ENCODE peak calls at places on chromosomes 16 and 17, in ten cellular contexts. One of them, this sample, is unnamed.

GRCh38 chr16:69260019-69260418 is 51.1 kb upstream of the VPS4A start:
- DNase-seq in hepatocyte: no peak
- DNase-seq in spleen: no peak
- DNase-seq in upper lobe of left lung: no peak
- DNase-seq in B cell: no peak
- DNase-seq in fibroblast of pulmonary artery: no peak
- DNase-seq in CD8-positive, alpha-beta T cell: no peak
- DNase-seq in type B pancreatic cell: no peak
- DNase-seq in cardiac muscle cell: no peak
- DNase-seq in lung: no peak
- DNase-seq in this sample: no peak

GRCh38 chr17:71966459-71967313 is 154.1 kb upstream of the SOX9 start:
- DNase-seq in hepatocyte: no peak
- DNase-seq in spleen: no peak
- DNase-seq in upper lobe of left lung: no peak
- DNase-seq in B cell: no peak
- DNase-seq in fibroblast of pulmonary artery: no peak
- DNase-seq in CD8-positive, alpha-beta T cell: no peak
- DNase-seq in type B pancreatic cell: no peak
- DNase-seq in cardiac muscle cell: no peak
- DNase-seq in lung: no peak
- DNase-seq in this sample: no peak

GRCh38 chr17:78184311-78184710 is 2.5 kb downstream of the TK1 start:
- DNase-seq in hepatocyte: no peak
- DNase-seq in spleen: no peak
- DNase-seq in upper lobe of left lung: no peak
- DNase-seq in B cell: no peak
- DNase-seq in fibroblast of pulmonary artery: no peak
- DNase-seq in CD8-positive, alpha-beta T cell: no peak
- DNase-seq in type B pancreatic cell: no peak
- DNase-seq in cardiac muscle cell: no peak
- DNase-seq in lung: no peak
- DNase-seq in this sample: no peak

GRCh38 chr17:1003972-1004768 is 7.2 kb downstream of the TIMM22 start:
- DNase-seq in hepatocyte: no peak
- DNase-seq in spleen: peak; percentile 72
- DNase-seq in upper lobe of left lung: no peak
- DNase-seq in B cell: no peak
- DNase-seq in fibroblast of pulmonary artery: no peak
- DNase-seq in CD8-positive, alpha-beta T cell: no peak
- DNase-seq in type B pancreatic cell: no peak
- DNase-seq in cardiac muscle cell: no peak
- DNase-seq in lung: no peak
- DNase-seq in this sample: no peak

GRCh38 chr16:12881771-12882170 is 19.6 kb upstream of the SHISA9 start:
- DNase-seq in hepatocyte: no peak
- DNase-seq in spleen: no peak
- DNase-seq in upper lobe of left lung: no peak
- DNase-seq in B cell: no peak
- DNase-seq in fibroblast of pulmonary artery: no peak
- DNase-seq in CD8-positive, alpha-beta T cell: no peak
- DNase-seq in type B pancreatic cell: no peak
- DNase-seq in cardiac muscle cell: no peak
- DNase-seq in lung: no peak
- DNase-seq in this sample: no peak

GRCh38 chr17:82126479-82127314 is 28.7 kb upstream of the FASN start:
- DNase-seq in hepatocyte: no peak
- DNase-seq in spleen: no peak
- DNase-seq in upper lobe of left lung: no peak
- DNase-seq in B cell: no peak
- DNase-seq in fibroblast of pulmonary artery: no peak
- DNase-seq in CD8-positive, alpha-beta T cell: peak; percentile 84
- DNase-seq in type B pancreatic cell: no peak
- DNase-seq in cardiac muscle cell: no peak
- DNase-seq in lung: no peak
- DNase-seq in this sample: no peak

GRCh38 chr17:11869680-11870394 is 127.4 kb downstream of the ZNF18 start:
- DNase-seq in hepatocyte: no peak
- DNase-seq in spleen: no peak
- DNase-seq in upper lobe of left lung: no peak
- DNase-seq in B cell: no peak
- DNase-seq in fibroblast of pulmonary artery: no peak
- DNase-seq in CD8-positive, alpha-beta T cell: no peak
- DNase-seq in type B pancreatic cell: no peak
- DNase-seq in cardiac muscle cell: no peak
- DNase-seq in lung: no peak
- DNase-seq in this sample: no peak

GRCh38 chr16:72808754-72809153 is 239.2 kb downstream of the ZFHX3 start:
- DNase-seq in hepatocyte: no peak
- DNase-seq in spleen: no peak
- DNase-seq in upper lobe of left lung: no peak
- DNase-seq in B cell: no peak
- DNase-seq in fibroblast of pulmonary artery: no peak
- DNase-seq in CD8-positive, alpha-beta T cell: no peak
- DNase-seq in type B pancreatic cell: no peak
- DNase-seq in cardiac muscle cell: no peak
- DNase-seq in lung: no peak
- DNase-seq in this sample: no peak

GRCh38 chr16:72995151-72995881 is 52.6 kb downstream of the ZFHX3 start:
- DNase-seq in hepatocyte: no peak
- DNase-seq in spleen: no peak
- DNase-seq in upper lobe of left lung: no peak
- DNase-seq in B cell: peak; percentile 5
- DNase-seq in fibroblast of pulmonary artery: no peak
- DNase-seq in CD8-positive, alpha-beta T cell: no peak
- DNase-seq in type B pancreatic cell: no peak
- DNase-seq in cardiac muscle cell: no peak
- DNase-seq in lung: no peak
- DNase-seq in this sample: peak; percentile 51

GRCh38 chr17:67200727-67201301 is 44.2 kb downstream of the HELZ start:
- DNase-seq in hepatocyte: no peak
- DNase-seq in spleen: no peak
- DNase-seq in upper lobe of left lung: no peak
- DNase-seq in B cell: no peak
- DNase-seq in fibroblast of pulmonary artery: peak; percentile 23
- DNase-seq in CD8-positive, alpha-beta T cell: no peak
- DNase-seq in type B pancreatic cell: no peak
- DNase-seq in cardiac muscle cell: no peak
- DNase-seq in lung: no peak
- DNase-seq in this sample: no peak

GRCh38 chr17:82687375-82687861 is 11.1 kb downstream of the RAB40B start:
- DNase-seq in hepatocyte: no peak
- DNase-seq in spleen: no peak
- DNase-seq in upper lobe of left lung: peak; percentile 21
- DNase-seq in B cell: no peak
- DNase-seq in fibroblast of pulmonary artery: no peak
- DNase-seq in CD8-positive, alpha-beta T cell: no peak
- DNase-seq in type B pancreatic cell: no peak
- DNase-seq in cardiac muscle cell: no peak
- DNase-seq in lung: no peak
- DNase-seq in this sample: no peak

GRCh38 chr16:48091077-48091476 is 64.7 kb downstream of the ABCC12 start:
- DNase-seq in hepatocyte: no peak
- DNase-seq in spleen: no peak
- DNase-seq in upper lobe of left lung: no peak
- DNase-seq in B cell: no peak
- DNase-seq in fibroblast of pulmonary artery: no peak
- DNase-seq in CD8-positive, alpha-beta T cell: no peak
- DNase-seq in type B pancreatic cell: no peak
- DNase-seq in cardiac muscle cell: no peak
- DNase-seq in lung: no peak
- DNase-seq in this sample: no peak

GRCh38 chr16:70801611-70802010 is 653 bp upstream of the VAC14 start:
- DNase-seq in hepatocyte: no peak
- DNase-seq in spleen: no peak
- DNase-seq in upper lobe of left lung: no peak
- DNase-seq in B cell: no peak
- DNase-seq in fibroblast of pulmonary artery: no peak
- DNase-seq in CD8-positive, alpha-beta T cell: peak; percentile 6
- DNase-seq in type B pancreatic cell: no peak
- DNase-seq in cardiac muscle cell: no peak
- DNase-seq in lung: no peak
- DNase-seq in this sample: no peak

GRCh38 chr16:86664518-86665318 is 86.4 kb downstream of the FOXL1 start:
- DNase-seq in hepatocyte: peak; percentile 80
- DNase-seq in spleen: no peak
- DNase-seq in upper lobe of left lung: no peak
- DNase-seq in B cell: no peak
- DNase-seq in fibroblast of pulmonary artery: peak; percentile 94
- DNase-seq in CD8-positive, alpha-beta T cell: peak; percentile 27
- DNase-seq in type B pancreatic cell: no peak
- DNase-seq in cardiac muscle cell: no peak
- DNase-seq in lung: no peak
- DNase-seq in this sample: no peak

GRCh38 chr16:35598696-35599332 is 2139.4 kb downstream of the TP53TG3F start:
- DNase-seq in hepatocyte: no peak
- DNase-seq in spleen: no peak
- DNase-seq in upper lobe of left lung: no peak
- DNase-seq in B cell: no peak
- DNase-seq in fibroblast of pulmonary artery: no peak
- DNase-seq in CD8-positive, alpha-beta T cell: no peak
- DNase-seq in type B pancreatic cell: no peak
- DNase-seq in cardiac muscle cell: no peak
- DNase-seq in lung: no peak
- DNase-seq in this sample: no peak

GRCh38 chr17:18184143-18185007 is 747 bp downstream of the ALKBH5 start:
- DNase-seq in hepatocyte: peak; percentile 67
- DNase-seq in spleen: peak; percentile 92
- DNase-seq in upper lobe of left lung: peak; percentile 65
- DNase-seq in B cell: peak; percentile 82
- DNase-seq in fibroblast of pulmonary artery: peak; percentile 33
- DNase-seq in CD8-positive, alpha-beta T cell: peak; percentile 70
- DNase-seq in type B pancreatic cell: no peak
- DNase-seq in cardiac muscle cell: peak; percentile 62
- DNase-seq in lung: peak; percentile 51
- DNase-seq in this sample: peak; percentile 26

GRCh38 chr17:36779550-36779949 is 157.7 kb upstream of the LHX1 start:
- DNase-seq in hepatocyte: no peak
- DNase-seq in spleen: no peak
- DNase-seq in upper lobe of left lung: no peak
- DNase-seq in B cell: no peak
- DNase-seq in fibroblast of pulmonary artery: no peak
- DNase-seq in CD8-positive, alpha-beta T cell: no peak
- DNase-seq in type B pancreatic cell: no peak
- DNase-seq in cardiac muscle cell: no peak
- DNase-seq in lung: no peak
- DNase-seq in this sample: no peak

DNA sequence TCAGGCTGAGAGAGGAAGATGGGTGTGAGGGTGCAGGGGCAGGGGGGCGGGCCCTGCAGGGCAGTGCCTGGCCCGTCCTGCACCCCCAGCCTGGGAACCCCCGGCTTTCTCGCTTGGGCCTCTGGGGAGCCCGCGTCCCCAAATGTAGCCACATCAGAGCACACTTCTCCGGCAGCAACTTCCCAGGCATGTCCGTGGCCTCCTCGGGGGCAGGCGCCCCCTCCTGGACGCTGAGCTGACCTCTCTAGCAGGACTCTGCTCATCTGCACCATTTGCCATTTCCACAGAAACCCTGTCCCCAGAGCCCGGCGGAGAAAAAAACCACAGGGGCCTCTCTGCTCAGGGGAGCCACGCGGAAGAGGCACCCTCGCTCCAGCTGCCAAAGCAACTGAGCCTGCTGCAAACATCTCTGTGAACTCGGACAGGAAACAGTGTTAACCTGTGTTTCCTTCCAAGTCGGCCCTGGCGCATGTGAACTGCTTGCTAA is 63.4 kb downstream of the KLHDC4 start:
- DNase-seq in hepatocyte: peak; percentile 26
- DNase-seq in spleen: peak; percentile 87
- DNase-seq in upper lobe of left lung: no peak
- DNase-seq in B cell: peak; percentile 67
- DNase-seq in fibroblast of pulmonary artery: peak; percentile 37
- DNase-seq in CD8-positive, alpha-beta T cell: peak; percentile 42
- DNase-seq in type B pancreatic cell: no peak
- DNase-seq in cardiac muscle cell: peak; percentile 54
- DNase-seq in lung: no peak
- DNase-seq in this sample: peak; percentile 73
- TF ChIP-seq CTCF in hepatocyte: peak; percentile 45
- TF ChIP-seq CTCF in spleen: peak; percentile 51
- TF ChIP-seq CTCF in upper lobe of left lung: no peak
- TF ChIP-seq CTCF in B cell: peak; percentile 45
- TF ChIP-seq CTCF in fibroblast of pulmonary artery: peak; percentile 59
- TF ChIP-seq CTCF in CD8-positive, alpha-beta T cell: no peak
- TF ChIP-seq CTCF in type B pancreatic cell: peak; percentile 70
- TF ChIP-seq CTCF in cardiac muscle cell: peak; percentile 60
- TF ChIP-seq CTCF in lung: no peak
- TF ChIP-seq CTCF in this sample: peak; percentile 43

GRCh38 chr16:4517812-4518211 is 20.8 kb downstream of the CDIP1 start:
- DNase-seq in hepatocyte: peak; percentile 56
- DNase-seq in spleen: peak; percentile 65
- DNase-seq in upper lobe of left lung: no peak
- DNase-seq in B cell: no peak
- DNase-seq in fibroblast of pulmonary artery: peak; percentile 52
- DNase-seq in CD8-positive, alpha-beta T cell: no peak
- DNase-seq in type B pancreatic cell: no peak
- DNase-seq in cardiac muscle cell: peak; percentile 67
- DNase-seq in lung: no peak
- DNase-seq in this sample: peak; percentile 57
- TF ChIP-seq CTCF in hepatocyte: peak; percentile 61
- TF ChIP-seq CTCF in spleen: no peak
- TF ChIP-seq CTCF in upper lobe of left lung: peak; percentile 54
- TF ChIP-seq CTCF in B cell: no peak
- TF ChIP-seq CTCF in fibroblast of pulmonary artery: peak; percentile 58
- TF ChIP-seq CTCF in CD8-positive, alpha-beta T cell: no peak
- TF ChIP-seq CTCF in type B pancreatic cell: peak; percentile 83
- TF ChIP-seq CTCF in cardiac muscle cell: peak; percentile 62
- TF ChIP-seq CTCF in lung: no peak
- TF ChIP-seq CTCF in this sample: peak; percentile 36

GRCh38 chr16:978403-978802 is 3.2 kb upstream of the SOX8 start:
- DNase-seq in hepatocyte: no peak
- DNase-seq in spleen: no peak
- DNase-seq in upper lobe of left lung: no peak
- DNase-seq in B cell: no peak
- DNase-seq in fibroblast of pulmonary artery: no peak
- DNase-seq in CD8-positive, alpha-beta T cell: no peak
- DNase-seq in type B pancreatic cell: no peak
- DNase-seq in cardiac muscle cell: no peak
- DNase-seq in lung: no peak
- DNase-seq in this sample: no peak
- TF ChIP-seq CTCF in hepatocyte: no peak
- TF ChIP-seq CTCF in spleen: no peak
- TF ChIP-seq CTCF in upper lobe of left lung: no peak
- TF ChIP-seq CTCF in B cell: no peak
- TF ChIP-seq CTCF in fibroblast of pulmonary artery: no peak
- TF ChIP-seq CTCF in CD8-positive, alpha-beta T cell: no peak
- TF ChIP-seq CTCF in type B pancreatic cell: no peak
- TF ChIP-seq CTCF in cardiac muscle cell: no peak
- TF ChIP-seq CTCF in lung: no peak
- TF ChIP-seq CTCF in this sample: no peak

DNA sequence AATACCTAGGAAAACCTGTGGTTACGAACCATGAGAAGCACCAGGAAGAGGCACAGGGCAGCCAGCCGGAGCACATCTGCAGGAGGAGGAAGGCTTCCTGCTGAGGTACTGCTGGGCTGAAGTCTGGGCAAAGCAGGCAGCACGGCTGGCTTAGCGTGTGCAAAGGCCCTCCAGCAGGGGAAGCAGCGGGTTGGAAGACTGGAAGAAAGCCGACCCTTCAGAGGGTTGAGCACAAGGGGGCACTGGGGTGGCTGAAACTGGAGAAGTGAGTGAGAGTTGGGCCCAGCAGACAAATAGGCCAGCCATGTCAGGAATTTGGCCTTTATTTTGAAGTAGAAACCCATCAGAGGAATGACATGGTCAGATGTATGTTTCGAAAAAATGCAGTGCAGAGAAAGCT is 12.1 kb upstream of the HSD3B7 start:
- DNase-seq in hepatocyte: no peak
- DNase-seq in spleen: no peak
- DNase-seq in upper lobe of left lung: no peak
- DNase-seq in B cell: no peak
- DNase-seq in fibroblast of pulmonary artery: no peak
- DNase-seq in CD8-positive, alpha-beta T cell: no peak
- DNase-seq in type B pancreatic cell: no peak
- DNase-seq in cardiac muscle cell: no peak
- DNase-seq in lung: no peak
- DNase-seq in this sample: no peak
- TF ChIP-seq CTCF in hepatocyte: no peak
- TF ChIP-seq CTCF in spleen: no peak
- TF ChIP-seq CTCF in upper lobe of left lung: no peak
- TF ChIP-seq CTCF in B cell: no peak
- TF ChIP-seq CTCF in fibroblast of pulmonary artery: peak; percentile 8
- TF ChIP-seq CTCF in CD8-positive, alpha-beta T cell: no peak
- TF ChIP-seq CTCF in type B pancreatic cell: peak; percentile 21
- TF ChIP-seq CTCF in cardiac muscle cell: no peak
- TF ChIP-seq CTCF in lung: no peak
- TF ChIP-seq CTCF in this sample: no peak

This sample was measured in endothelial cell.